ENCODE peak calls at places on chromosomes 1 and 21, in nine cellular contexts. F, D, N, B, Z, I, H, A and Q are unnamed samples.

GRCh38 chr1:1347663-1348419 is 1.4 kb downstream of the DVL1 start:
- DNase-seq in N (peak; percentile 62), H (no peak), Z (peak; percentile 54), I (no peak), F (peak; percentile 31), A (no peak), B (no peak), D (peak; percentile 70), Q (no peak)

GRCh38 chr1:40740039-40740991 is 43.3 kb upstream of the KCNQ4 start:
- DNase-seq in D (peak; percentile 50), I (no peak), A (no peak), F (no peak), H (no peak), N (no peak), B (no peak), Z (no peak), Q (no peak)

GRCh38 chr1:212437179-212437798 is 4.6 kb downstream of the NENF start:
- DNase-seq in N (no peak), I (no peak), F (no peak), D (no peak), Z (peak; percentile 28), A (no peak), H (no peak), B (no peak), Q (no peak)

GRCh38 chr1:40806724-40807675 is 23.4 kb downstream of the KCNQ4 start:
- DNase-seq in B (peak; percentile 62), A (peak; percentile 32), D (no peak), F (peak; percentile 27), H (no peak), N (no peak), I (no peak), Z (no peak), Q (no peak)

GRCh38 chr1:212477014-212477679 is 44.4 kb downstream of the NENF start:
- DNase-seq in Z (peak; percentile 88), N (peak; percentile 84), I (peak; percentile 85), A (peak; percentile 94), B (peak; percentile 86), H (peak; percentile 83), F (peak; percentile 89), D (peak; percentile 92), Q (peak; percentile 84)

GRCh38 chr1:7902478-7903084 is 38.1 kb downstream of the TNFRSF9 start:
- DNase-seq in H (peak; percentile 75), A (peak; percentile 96), B (peak; percentile 71), N (peak; percentile 73), Z (peak; percentile 75), D (peak; percentile 81), I (peak; percentile 55), F (peak; percentile 77), Q (peak; percentile 78)

GRCh38 chr1:199399996-199400714 is 627.4 kb upstream of the NR5A2 start:
- DNase-seq in Z (no peak), B (no peak), A (no peak), D (no peak), H (no peak), I (no peak), N (peak; percentile 35), F (no peak), Q (peak; percentile 15)

GRCh38 chr1:94731891-94732290 is 88.3 kb upstream of the SLC44A3 start:
- DNase-seq in B (no peak), I (no peak), Z (no peak), N (no peak), F (peak; percentile 34), A (no peak), D (no peak), H (no peak), Q (no peak)

GRCh38 chr1:231059566-231060193 is 19.6 kb upstream of the FAM89A start:
- DNase-seq in F (no peak), D (peak; percentile 16), N (no peak), H (no peak), Z (no peak), B (no peak), I (no peak), A (no peak), Q (no peak)

GRCh38 chr1:184479435-184480202 is 92.8 kb downstream of the C1orf21 start:
- DNase-seq in I (no peak), D (no peak), B (no peak), H (no peak), A (no peak), Z (no peak), N (no peak), F (no peak), Q (no peak)

GRCh38 chr21:43291347-43291950 is 122.6 kb downstream of the CRYAA start:
- DNase-seq in A (no peak), F (no peak), Z (no peak), I (no peak), D (no peak), B (no peak), N (no peak), H (no peak), Q (no peak)

GRCh38 chr1:219039755-219040154 is 133.9 kb upstream of the LYPLAL1 start:
- DNase-seq in B (no peak), F (peak; percentile 21), A (no peak), D (no peak), N (no peak), H (no peak), I (no peak), Z (no peak), Q (no peak)

GRCh38 chr1:157004286-157004685 is 41.3 kb downstream of the ARHGEF11 start:
- DNase-seq in F (no peak), N (no peak), B (no peak), D (no peak), Z (no peak), H (no peak), A (peak; percentile 20), I (no peak), Q (no peak)

GRCh38 chr1:12152106-12152891 is 14.5 kb upstream of the TNFRSF1B start:
- DNase-seq in B (no peak), D (no peak), Z (no peak), A (no peak), H (no peak), F (no peak), I (no peak), N (no peak), Q (peak; percentile 81)

GRCh38 chr1:156111355-156111962 is 3.1 kb upstream of the LMNA start:
- DNase-seq in A (no peak), F (no peak), D (peak; percentile 46), B (no peak), H (no peak), N (no peak), I (no peak), Z (no peak), Q (no peak)

GRCh38 chr1:233326995-233327937 is at the start of gene MAP3K21:
- DNase-seq in A (peak; percentile 98), Z (peak; percentile 97), F (no peak), I (peak; percentile 91), N (peak; percentile 96), B (peak; percentile 61), D (peak; percentile 49), H (no peak), Q (peak; percentile 83)

GRCh38 chr1:245008761-245009160 is 144.4 kb upstream of the HNRNPU start:
- DNase-seq in A (no peak), N (no peak), D (no peak), F (peak; percentile 8), H (no peak), B (no peak), Z (no peak), I (no peak), Q (no peak)

GRCh38 chr1:10665930-10666850 is 130.3 kb downstream of the CASZ1 start:
- DNase-seq in B (peak; percentile 78), N (no peak), I (peak; percentile 87), F (no peak), A (no peak), D (no peak), H (no peak), Z (peak; percentile 13), Q (no peak)

GRCh38 chr1:212628056-212628455 is 19.5 kb downstream of the ATF3 start:
- DNase-seq in I (no peak), H (no peak), N (no peak), A (no peak), D (no peak), F (no peak), B (no peak), Z (no peak), Q (no peak)

GRCh38 chr1:160169553-160170399 is 18.4 kb downstream of the ATP1A4 start:
- DNase-seq in I (no peak), D (no peak), N (peak; percentile 96), A (peak; percentile 96), Z (no peak), F (no peak), H (peak; percentile 48), B (no peak), Q (peak; percentile 52)

GRCh38 chr21:17513214-17514123 is 626 bp downstream of the CXADR start:
- DNase-seq in I (no peak), N (no peak), D (peak; percentile 49), Z (peak; percentile 33), B (no peak), H (peak; percentile 27), F (peak; percentile 32), A (peak; percentile 52), Q (peak; percentile 40)

GRCh38 chr1:53114581-53115400 is 27.6 kb downstream of the SLC1A7 start:
- DNase-seq in Z (no peak), A (no peak), D (no peak), F (no peak), N (no peak), I (no peak), H (no peak), B (no peak), Q (no peak)

GRCh38 chr1:198350456-198350855 is 190.0 kb downstream of the ATP6V1G3 start:
- DNase-seq in Z (no peak), N (no peak), F (no peak), I (no peak), A (no peak), B (no peak), D (no peak), H (no peak), Q (no peak)
- TF ChIP-seq CTCF in Z (no peak), N (no peak), F (peak; percentile 4), I (no peak), A (peak; percentile 32), B (no peak), D (no peak), H (no peak), Q (no peak)

GRCh38 chr1:85612704-85613361 is 32.3 kb downstream of the CCN1 start:
- DNase-seq in N (peak; percentile 12), H (no peak), I (no peak), A (peak; percentile 52), F (peak; percentile 96), D (peak; percentile 90), B (peak; percentile 13), Z (peak; percentile 56), Q (no peak)
- TF ChIP-seq CTCF in N (peak; percentile 17), H (peak; percentile 42), I (no peak), A (peak; percentile 52), F (peak; percentile 84), D (peak; percentile 75), B (peak; percentile 24), Z (peak; percentile 55), Q (no peak)

DNA sequence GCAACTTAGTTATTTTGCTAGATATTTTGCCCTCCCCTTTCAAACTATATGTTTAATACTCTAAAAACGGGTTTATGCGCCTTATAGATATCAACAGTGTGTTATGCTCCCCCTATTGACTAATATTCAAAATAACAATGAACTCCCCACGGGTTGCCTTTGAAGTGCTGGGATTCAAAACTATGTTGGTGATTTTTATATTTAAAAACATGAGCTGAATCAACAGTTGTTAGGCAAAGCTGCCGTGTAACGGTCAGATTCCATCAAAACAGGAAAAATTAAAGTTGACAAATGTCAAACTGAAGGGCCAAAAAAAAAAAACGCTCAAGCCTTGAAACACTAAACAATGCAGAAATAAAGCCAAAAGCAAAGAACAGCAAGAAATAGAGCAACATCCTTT is 2.5 kb downstream of the TGFBR3 start:
- DNase-seq in I (no peak), B (no peak), F (peak; percentile 70), D (peak; percentile 75), N (peak; percentile 23), H (no peak), Z (peak; percentile 41), A (no peak), Q (peak; percentile 61)
- TF ChIP-seq CTCF in I (peak; percentile 40), B (peak; percentile 38), F (peak; percentile 36), D (peak; percentile 43), N (peak; percentile 19), H (peak; percentile 53), Z (peak; percentile 39), A (peak; percentile 19), Q (peak; percentile 50)

GRCh38 chr1:68442822-68443556 is 6.8 kb downstream of the RPE65 start:
- DNase-seq in H (peak; percentile 36), D (peak; percentile 84), I (no peak), N (peak; percentile 38), F (peak; percentile 80), B (peak; percentile 32), A (peak; percentile 74), Z (peak; percentile 88), Q (peak; percentile 39)
- TF ChIP-seq CTCF in H (peak; percentile 74), D (peak; percentile 58), I (peak; percentile 28), N (peak; percentile 68), F (peak; percentile 64), B (peak; percentile 50), A (peak; percentile 82), Z (peak; percentile 78), Q (peak; percentile 57)